ENCODE peak calls at places on chromosomes 3 and 15, in nine cellular contexts. G, W, Y, J, S, M, L, Z and X are unnamed samples. For H3K36me3, the result is how much of the 10 kb centered on the place peaks cover.

GRCh38 chr3:32951410-32951811 is at the start of gene CCR4:
- DNase-seq in J (no peak), Y (no peak), Z (no peak), W (no peak), L (no peak), M (no peak), S (no peak), G (peak), X (no peak)

GRCh38 chr15:29183071-29183831 is 86.4 kb downstream of the NSMCE3 start:
- DNase-seq in L (no peak), Y (no peak), M (no peak), S (peak), G (no peak), J (no peak), Z (no peak), W (no peak), X (no peak)

GRCh38 chr3:156149781-156150375 is 29.5 kb downstream of the KCNAB1 start:
- DNase-seq in G (no peak), Z (no peak), S (no peak), M (no peak), W (peak), Y (no peak), J (no peak), L (no peak), X (no peak)

GRCh38 chr3:16264708-16265454 is at the start of the genes DPH3 and OXNAD1:
- DNase-seq in M (peak), S (peak), Z (peak), Y (peak), J (peak), L (peak), G (peak), W (peak), X (peak)

GRCh38 chr15:48899793-48900192 is 21.9 kb downstream of the EID1 start:
- DNase-seq in J (no peak), G (no peak), S (peak), Z (no peak), W (no peak), M (no peak), Y (no peak), L (no peak), X (no peak)

GRCh38 chr3:187739125-187739560 is 6.1 kb downstream of the BCL6 start:
- DNase-seq in Y (no peak), W (no peak), S (no peak), L (peak), G (peak), Z (peak), J (peak), M (no peak), X (no peak)

GRCh38 chr15:64859226-64859625 is 17.5 kb downstream of the PLEKHO2 start:
- DNase-seq in Y (no peak), W (no peak), G (no peak), Z (no peak), L (no peak), S (no peak), M (no peak), J (no peak), X (no peak)

GRCh38 chr3:23112491-23112890 is 90.6 kb upstream of the UBE2E2 start:
- DNase-seq in L (peak), S (peak), W (no peak), Z (no peak), Y (no peak), J (no peak), G (peak), M (no peak), X (peak)

GRCh38 chr3:26236511-26236910 is 386.1 kb upstream of the LRRC3B start:
- DNase-seq in J (no peak), M (no peak), Y (no peak), Z (no peak), G (peak), S (no peak), L (no peak), W (no peak), X (no peak)

GRCh38 chr3:56131976-56132590 is 336.2 kb downstream of the ERC2 start:
- DNase-seq in L (peak), M (peak), Z (no peak), J (no peak), S (peak), W (peak), G (no peak), Y (no peak), X (no peak)

GRCh38 chr3:57787867-57788623 is 31.9 kb downstream of the SLMAP start:
- DNase-seq in J (no peak), Y (no peak), G (no peak), S (peak), M (no peak), L (no peak), W (no peak), Z (no peak), X (no peak)

GRCh38 chr3:78483070-78483469 is 1284.7 kb downstream of the ROBO1 start:
- DNase-seq in G (no peak), S (no peak), Y (no peak), Z (no peak), M (no peak), J (no peak), L (no peak), W (no peak), X (no peak)

GRCh38 chr15:62641782-62642181 is 400.8 kb upstream of the TPM1 start:
- DNase-seq in L (no peak), Y (no peak), S (no peak), J (no peak), W (no peak), G (no peak), M (no peak), Z (no peak), X (no peak)

GRCh38 chr15:70056091-70056680 is 41.5 kb downstream of the TLE3 start:
- DNase-seq in S (no peak), J (no peak), L (no peak), Z (no peak), M (no peak), G (no peak), Y (no peak), W (no peak), X (no peak)

GRCh38 chr15:38829086-38829485 is 264.5 kb upstream of the RASGRP1 start:
- DNase-seq in Y (no peak), Z (no peak), G (no peak), J (no peak), L (no peak), M (no peak), W (no peak), S (no peak), X (no peak)

GRCh38 chr3:189839576-189839975 is 208.4 kb downstream of the TP63 start:
- DNase-seq in Y (no peak), Z (no peak), M (no peak), J (no peak), S (peak), W (peak), L (no peak), G (no peak), X (no peak)

GRCh38 chr3:118628704-118629341 is 405.8 kb downstream of the IGSF11 start:
- DNase-seq in M (peak), J (peak), Y (no peak), L (no peak), S (peak), G (peak), Z (peak), W (peak), X (no peak)

GRCh38 chr3:190288836-190289235 is 33.4 kb downstream of the CLDN1 start:
- DNase-seq in Y (no peak), Z (no peak), S (peak), M (no peak), L (no peak), G (no peak), J (no peak), W (no peak), X (no peak)

GRCh38 chr3:113193298-113193697 is 18.1 kb upstream of the BOC start:
- DNase-seq in S (no peak), Z (no peak), W (no peak), Y (no peak), M (no peak), J (no peak), G (no peak), L (no peak), X (no peak)

DNA sequence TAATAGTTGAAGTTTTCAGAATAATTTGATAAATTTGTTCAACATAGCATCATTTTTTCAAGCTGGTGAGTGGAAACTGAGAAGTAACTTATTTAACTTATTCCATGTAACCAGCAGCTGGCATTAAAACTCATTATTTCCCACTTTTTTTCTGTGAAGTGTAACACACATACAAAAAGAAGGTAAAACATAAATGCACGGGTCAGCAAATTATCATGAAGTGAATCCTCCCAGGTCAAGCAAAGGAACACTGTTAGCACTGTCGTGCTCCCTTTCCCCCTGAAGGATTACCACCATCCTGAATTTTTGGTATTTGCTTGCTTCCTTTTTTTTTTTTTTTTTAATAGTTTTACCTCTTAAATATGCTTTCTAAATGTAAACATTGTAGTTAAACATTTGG is 77.6 kb upstream of the LRRFIP2 start:
- DNase-seq in G (no peak), J (no peak), L (no peak), Z (no peak), Y (no peak), W (no peak), S (no peak), M (no peak), X (no peak)
- H3K36me3 ChIP-seq in G (under half), J (under half), L (under half), Z (half or more), Y (under half), W (under half), S (under half), M (under half), X (half or more)

GRCh38 chr3:13027154-13027553 is 46.1 kb downstream of the IQSEC1 start:
- DNase-seq in Z (no peak), M (no peak), J (no peak), S (no peak), W (no peak), L (no peak), Y (no peak), G (no peak), X (peak)
- TF ChIP-seq CTCF in Z (no peak), M (no peak), J (no peak), S (peak), W (no peak), L (no peak), Y (no peak), G (no peak), X (no peak)

GRCh38 chr3:100360757-100361496 is 26.4 kb downstream of the NIT2 start:
- DNase-seq in Z (no peak), J (no peak), M (no peak), G (no peak), W (no peak), S (no peak), L (no peak), Y (no peak), X (no peak)
- H3K36me3 ChIP-seq in Z (half or more), J (under half), M (under half), G (under half), W (under half), S (under half), L (half or more), Y (under half), X (half or more)

GRCh38 chr3:141795719-141796435 is 32.7 kb downstream of the GRK7 start:
- DNase-seq in L (peak), S (no peak), W (peak), G (peak), J (peak), Y (no peak), Z (no peak), M (no peak), X (peak)

GRCh38 chr3:141792495-141792894 is 29.3 kb downstream of the GRK7 start:
- DNase-seq in M (no peak), S (no peak), J (no peak), L (no peak), Y (no peak), W (no peak), G (no peak), Z (no peak), X (no peak)

GRCh38 chr3:141795311-141795710 is 32.1 kb downstream of the GRK7 start:
- DNase-seq in J (no peak), Y (no peak), G (no peak), Z (no peak), L (no peak), M (no peak), W (no peak), S (no peak), X (no peak)

GRCh38 chr3:141796436-141797166 is 33.4 kb downstream of the GRK7 start:
- DNase-seq in Z (no peak), W (no peak), Y (no peak), J (peak), G (peak), L (no peak), S (no peak), M (no peak), X (no peak)

DNA sequence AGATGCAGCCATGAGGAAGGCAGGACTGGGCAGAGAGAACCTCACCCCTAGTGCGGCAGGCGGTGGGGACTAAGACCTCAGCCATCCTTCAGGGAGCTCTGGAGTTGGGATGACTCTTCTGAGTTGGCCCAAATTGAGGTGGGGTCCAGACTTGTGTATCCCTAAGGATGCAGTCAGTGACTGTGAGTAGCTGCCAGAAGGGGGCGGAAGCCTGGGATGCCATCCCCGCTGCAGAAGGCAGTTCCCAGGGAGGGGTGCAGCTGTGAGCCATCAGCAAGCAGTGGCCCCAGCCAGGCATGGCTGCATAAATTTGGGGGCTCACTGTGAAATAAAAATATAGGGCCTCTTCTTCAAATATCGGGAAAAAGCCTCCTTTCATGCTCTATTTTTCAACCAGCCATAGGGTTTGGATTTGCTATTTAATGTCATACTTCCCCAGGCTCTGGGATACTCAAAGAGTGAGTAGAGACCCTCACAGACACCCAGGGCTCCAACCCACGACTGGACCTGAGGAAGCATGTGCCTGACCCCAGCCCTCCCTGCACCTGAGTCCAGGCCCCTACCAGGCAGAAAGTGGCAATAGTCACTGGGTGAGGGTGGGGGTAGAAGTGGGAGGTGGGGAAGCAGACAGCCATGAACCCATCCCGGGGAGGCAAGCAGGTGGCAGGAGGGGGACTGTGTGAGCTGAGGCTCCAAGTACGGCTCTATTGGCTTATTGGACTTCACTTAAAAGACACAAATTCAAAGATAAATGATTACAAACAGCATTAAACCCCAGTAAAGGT is 30.5 kb downstream of the GRK7 start:
- DNase-seq in S (no peak), J (no peak), G (no peak), Z (no peak), Y (no peak), W (no peak), M (no peak), L (no peak), X (no peak)
- TF ChIP-seq CTCF in S (no peak), J (no peak), G (no peak), Z (no peak), Y (no peak), W (no peak), M (no peak), L (no peak), X (no peak)

DNA sequence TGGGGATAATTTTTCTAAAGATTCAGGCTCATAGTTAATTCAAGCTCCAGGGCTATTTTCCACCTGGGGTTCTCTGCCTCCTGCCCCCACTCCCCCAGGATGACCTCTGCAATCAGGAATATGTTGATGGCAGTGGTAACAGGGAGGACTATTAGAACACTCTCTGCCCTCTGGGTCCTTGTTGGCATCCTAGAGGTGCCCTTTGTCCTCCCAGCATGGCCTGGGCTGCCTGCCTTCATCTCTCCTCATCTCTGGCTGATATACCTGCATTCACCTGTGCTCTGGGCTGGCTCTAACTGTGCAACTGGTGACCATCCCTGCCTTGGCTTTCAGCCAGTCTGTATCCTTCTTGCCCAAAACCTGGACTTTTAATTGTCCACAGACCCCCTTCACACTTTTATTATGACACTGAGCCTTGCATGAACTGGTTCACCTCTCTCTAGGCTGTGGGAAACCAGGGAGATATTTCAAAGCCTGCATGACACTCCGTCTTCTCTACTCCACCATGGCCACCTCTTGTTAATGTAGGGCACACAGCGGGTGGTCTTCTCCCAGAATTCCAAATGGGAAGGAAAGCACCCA is 199.8 kb downstream of the THSD4 start:
- DNase-seq in Y (no peak), W (no peak), S (no peak), M (no peak), G (no peak), Z (no peak), J (no peak), L (no peak), X (no peak)
- H3K36me3 ChIP-seq in Y (under half), W (under half), S (under half), M (under half), G (under half), Z (under half), J (under half), L (under half), X (under half)

GRCh38 chr3:147007736-147008245 is 398.6 kb downstream of the ZIC4 start:
- DNase-seq in L (no peak), S (no peak), Y (no peak), Z (no peak), W (no peak), M (no peak), J (no peak), G (no peak), X (no peak)
- TF ChIP-seq CTCF in L (no peak), S (no peak), Y (no peak), Z (no peak), W (no peak), M (no peak), J (no peak), G (no peak), X (no peak)

GRCh38 chr3:132457301-132457700 is 40.0 kb downstream of the DNAJC13 start:
- DNase-seq in S (no peak), L (no peak), W (no peak), M (no peak), J (no peak), Z (no peak), Y (no peak), G (no peak), X (no peak)
- H3K36me3 ChIP-seq in S (half or more), L (half or more), W (under half), M (under half), J (under half), Z (half or more), Y (under half), G (under half), X (half or more)

DNA sequence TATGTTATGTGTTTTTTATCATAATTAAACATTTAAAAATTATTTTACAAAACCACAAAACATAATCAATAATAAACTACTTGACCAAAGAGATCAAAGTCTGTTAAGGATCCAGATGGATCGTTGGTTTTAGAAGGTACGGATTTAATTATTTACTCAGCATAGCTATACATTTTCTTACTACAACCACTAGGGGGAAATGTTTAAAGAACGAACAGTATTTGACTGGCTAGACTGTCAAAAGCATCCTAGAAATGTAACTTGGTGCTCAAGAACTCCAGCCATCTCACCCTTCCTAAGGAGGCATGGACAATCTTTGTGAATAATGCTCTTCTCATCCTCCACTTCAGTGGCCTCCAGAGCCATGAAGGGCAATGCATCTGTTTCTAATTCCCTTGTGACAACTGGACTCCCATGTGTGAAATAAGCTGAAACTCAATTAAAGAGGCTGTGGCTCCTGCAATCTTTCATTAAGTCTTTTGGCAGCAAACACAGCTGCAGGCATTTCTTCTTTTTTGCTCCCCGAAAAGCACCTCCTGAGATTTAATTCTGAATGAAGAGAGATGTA is 94.7 kb upstream of the TUSC7 start:
- DNase-seq in G (no peak), J (no peak), L (no peak), W (peak), Y (no peak), Z (no peak), M (no peak), S (peak), X (no peak)
- TF ChIP-seq CTCF in G (no peak), J (no peak), L (no peak), W (no peak), Y (no peak), Z (no peak), M (peak), S (peak), X (peak)

GRCh38 chr15:78477295-78477694 is 30.1 kb upstream of the HYKK start:
- DNase-seq in J (no peak), G (no peak), M (no peak), S (no peak), Y (no peak), L (no peak), Z (no peak), W (no peak), X (no peak)
- H3K36me3 ChIP-seq in J (under half), G (under half), M (under half), S (under half), Y (under half), L (half or more), Z (half or more), W (under half), X (half or more)